ENCODE peak calls at places on chromosomes 12 and 14, in nine cellular contexts. B, M, S, G, P, I, L, H and T are unnamed samples. For H3K4me1, the result is how much of the 10 kb centered on the place peaks cover.

GRCh38 chr14:99971087-99971928 is 93.9 kb upstream of the EVL start:
- DNase-seq in G (peak), I (peak), M (peak), B (peak), L (peak), H (peak), P (peak), S (peak), T (peak)

GRCh38 chr12:42588308-42588836 is 1.2 kb downstream of the PRICKLE1 start:
- DNase-seq in L (no peak), M (no peak), G (no peak), H (no peak), I (no peak), P (no peak), B (peak), S (no peak), T (no peak)

GRCh38 chr12:6752181-6752930 is 585 bp downstream of the MLF2 start:
- DNase-seq in I (peak), G (peak), B (peak), L (peak), P (peak), S (no peak), H (no peak), M (no peak), T (peak)

GRCh38 chr12:103495783-103496456 is at the start of gene C12orf42:
- DNase-seq in S (no peak), M (peak), H (peak), P (no peak), B (no peak), I (no peak), G (peak), L (no peak), T (peak)

GRCh38 chr12:29317556-29318363 is 63.2 kb downstream of the ERGIC2 start:
- DNase-seq in I (peak), H (no peak), S (no peak), G (peak), M (no peak), L (no peak), B (peak), P (no peak), T (peak)

GRCh38 chr12:112182499-112182898 is 57.1 kb downstream of the TRAFD1 start:
- DNase-seq in G (no peak), H (no peak), P (no peak), S (no peak), I (no peak), B (peak), M (peak), L (no peak), T (no peak)

GRCh38 chr12:116524964-116525379 is 34.2 kb upstream of the MAP1LC3B2 start:
- DNase-seq in S (no peak), L (no peak), B (peak), G (no peak), P (no peak), M (peak), H (no peak), I (no peak), T (no peak)

GRCh38 chr14:33777651-33778050 is 173.2 kb downstream of the EGLN3 start:
- DNase-seq in S (no peak), B (no peak), L (no peak), H (no peak), M (no peak), I (no peak), P (no peak), G (no peak), T (no peak)

GRCh38 chr12:85182699-85183098 is 97.3 kb upstream of the ALX1 start:
- DNase-seq in L (no peak), S (no peak), H (no peak), P (no peak), M (peak), B (no peak), G (no peak), I (no peak), T (no peak)

GRCh38 chr12:124740691-124741137 is 123.0 kb downstream of the SCARB1 start:
- DNase-seq in B (peak), P (no peak), S (no peak), L (no peak), I (no peak), G (no peak), M (peak), H (no peak), T (no peak)

GRCh38 chr14:58107947-58108552 is 44.0 kb downstream of the ARMH4 start:
- DNase-seq in S (no peak), B (peak), P (no peak), G (peak), L (no peak), H (no peak), I (no peak), M (no peak), T (peak)

GRCh38 chr12:31000751-31001150 is 72.9 kb upstream of the DDX11 start:
- DNase-seq in B (peak), P (no peak), L (no peak), H (no peak), M (peak), G (no peak), I (no peak), S (peak), T (no peak)

GRCh38 chr12:32000373-32001005 is 41.3 kb downstream of the RESF1 start:
- DNase-seq in B (no peak), S (no peak), M (no peak), H (no peak), P (no peak), L (no peak), I (no peak), G (no peak), T (no peak)

GRCh38 chr12:65631621-65632111 is 192.6 kb upstream of the HMGA2 start:
- DNase-seq in I (peak), S (no peak), L (no peak), M (no peak), H (no peak), G (no peak), B (peak), P (no peak), T (no peak)

GRCh38 chr14:97873291-97873690 is 1076.1 kb downstream of the VRK1 start:
- DNase-seq in H (no peak), S (no peak), L (no peak), M (no peak), B (no peak), G (no peak), I (no peak), P (no peak), T (no peak)

GRCh38 chr12:105031061-105031807 is 45.1 kb downstream of the NOPCHAP1 start:
- DNase-seq in M (no peak), I (no peak), L (no peak), G (peak), S (no peak), H (no peak), P (no peak), B (no peak), T (no peak)

GRCh38 chr12:123058471-123058870 is 78.0 kb downstream of the ARL6IP4 start:
- DNase-seq in G (no peak), L (no peak), M (no peak), I (no peak), P (no peak), B (no peak), S (peak), H (no peak), T (no peak)

GRCh38 chr12:121096199-121096798 is 36.4 kb upstream of the P2RX7 start:
- DNase-seq in G (no peak), H (no peak), I (no peak), B (no peak), L (no peak), P (peak), M (no peak), S (no peak), T (no peak)

GRCh38 chr14:102020058-102020971 is 55.9 kb downstream of the DYNC1H1 start:
- DNase-seq in M (peak), S (no peak), B (peak), P (no peak), I (no peak), L (no peak), H (no peak), G (peak), T (peak)

GRCh38 chr14:102277874-102278630 is 26.9 kb downstream of the MOK start:
- DNase-seq in P (no peak), I (no peak), M (no peak), S (no peak), G (no peak), L (no peak), H (no peak), B (peak), T (no peak)

GRCh38 chr14:61184117-61184516 is 97.0 kb downstream of the TMEM30B start:
- DNase-seq in H (no peak), G (no peak), M (no peak), L (no peak), I (no peak), P (no peak), S (no peak), B (peak), T (no peak)

GRCh38 chr14:49487238-49487637 is 98.9 kb downstream of the RPS29 start:
- DNase-seq in G (no peak), H (no peak), M (no peak), L (no peak), I (no peak), S (no peak), B (no peak), P (no peak), T (no peak)

GRCh38 chr14:63840981-63841380 is 11.8 kb upstream of the SYNE2 start:
- DNase-seq in S (peak), G (peak), H (no peak), B (no peak), P (no peak), M (no peak), I (no peak), L (no peak), T (peak)

GRCh38 chr12:48977290-48978281 is 536 bp upstream of the WNT1 start:
- DNase-seq in L (no peak), M (peak), P (no peak), S (peak), B (peak), H (peak), I (no peak), G (peak), T (peak)
- H3K4me3 ChIP-seq in L (peak), M (no peak), P (peak), S (no peak), B (no peak), H (no peak), I (peak), G (peak), T (no peak)

GRCh38 chr14:74979029-74979428 is 23.6 kb upstream of the PGF start:
- DNase-seq in B (no peak), P (no peak), L (no peak), M (no peak), G (no peak), I (no peak), H (no peak), S (no peak), T (no peak)

GRCh38 chr14:74980746-74981661 is 21.7 kb upstream of the EIF2B2 start:
- DNase-seq in G (no peak), L (no peak), P (peak), B (peak), M (peak), S (no peak), I (peak), H (no peak), T (no peak)

GRCh38 chr14:74981833-74982232 is 20.9 kb upstream of the EIF2B2 start:
- DNase-seq in B (no peak), G (no peak), S (no peak), L (no peak), H (no peak), P (no peak), M (no peak), I (no peak), T (no peak)

GRCh38 chr14:74979442-74980397 is 23.0 kb upstream of the EIF2B2 start:
- DNase-seq in L (no peak), H (no peak), G (no peak), B (peak), S (no peak), M (peak), P (peak), I (peak), T (no peak)

DNA sequence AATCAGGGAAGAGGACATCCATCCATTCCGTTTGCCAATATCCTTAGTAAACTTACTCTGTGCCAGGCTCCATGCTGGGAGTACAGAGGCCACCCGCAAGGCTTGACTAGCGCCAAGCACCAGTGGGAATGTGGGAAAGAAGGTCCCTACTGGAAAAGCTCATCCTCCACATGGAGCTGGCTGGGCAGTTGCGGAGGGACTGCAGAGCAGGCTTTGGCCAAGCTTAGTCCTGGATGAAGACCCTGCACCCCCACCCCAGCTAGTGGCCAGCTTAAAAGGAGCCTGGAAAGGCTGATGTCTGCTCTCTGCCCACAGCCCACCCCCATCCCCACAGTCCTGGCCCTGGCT is 22.3 kb upstream of the EIF2B2 start:
- DNase-seq in I (no peak), P (peak), L (no peak), H (no peak), G (no peak), S (no peak), M (no peak), B (no peak), T (no peak)
- H3K4me1 ChIP-seq in I (under half), P (half or more), L (under half), H (under half), G (under half), S (under half), M (under half), B (under half), T (under half)

DNA sequence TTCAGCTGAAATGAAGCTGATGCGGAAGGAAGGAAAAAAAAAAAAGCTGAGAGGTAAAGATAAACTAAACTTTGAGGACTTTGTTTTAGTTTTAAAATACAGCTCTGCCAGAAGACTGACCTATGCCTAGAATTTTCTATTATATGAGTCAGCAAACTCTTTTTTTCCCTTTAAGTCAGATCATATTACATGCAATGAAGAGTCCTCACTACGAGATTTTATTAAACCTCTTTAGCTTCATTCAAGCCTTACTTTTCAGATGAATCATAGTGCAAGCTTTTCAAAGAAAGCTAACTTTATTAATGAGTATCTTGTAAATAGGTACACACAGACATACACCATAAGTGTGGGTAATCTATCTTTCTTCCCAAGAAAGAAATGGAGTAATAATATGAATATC is 57.8 kb upstream of the FSCB start:
- DNase-seq in B (peak), P (no peak), H (no peak), L (no peak), M (no peak), S (no peak), G (no peak), I (no peak), T (no peak)
- H3K27ac ChIP-seq in B (no peak), P (no peak), H (no peak), L (no peak), M (no peak), S (no peak), G (no peak), I (no peak), T (no peak)

GRCh38 chr12:62814243-62814642 is 120.7 kb downstream of the PPM1H start:
- DNase-seq in S (no peak), G (no peak), H (no peak), B (no peak), P (no peak), L (no peak), I (no peak), M (no peak), T (no peak)

GRCh38 chr12:62808166-62808879 is 126.6 kb downstream of the PPM1H start:
- DNase-seq in B (no peak), H (no peak), L (no peak), I (no peak), S (no peak), G (no peak), M (no peak), P (no peak), T (no peak)

GRCh38 chr12:62816624-62817023 is 118.3 kb downstream of the PPM1H start:
- DNase-seq in S (no peak), P (no peak), M (no peak), B (no peak), I (no peak), H (no peak), L (no peak), G (no peak), T (no peak)

GRCh38 chr12:62817556-62818271 is 117.2 kb downstream of the PPM1H start:
- DNase-seq in S (no peak), L (no peak), H (no peak), M (no peak), B (peak), P (no peak), I (no peak), G (no peak), T (no peak)

GRCh38 chr12:62813031-62813829 is 121.7 kb downstream of the PPM1H start:
- DNase-seq in P (peak), H (peak), L (peak), M (peak), I (peak), B (peak), S (peak), G (no peak), T (peak)
- H3K4me3 ChIP-seq in P (no peak), H (no peak), L (no peak), M (no peak), I (peak), B (no peak), S (peak), G (peak), T (peak)

GRCh38 chr12:69054343-69055056 is 121.5 kb upstream of the CPM start:
- DNase-seq in M (no peak), B (no peak), H (no peak), I (no peak), G (no peak), P (no peak), L (no peak), S (no peak), T (no peak)
- H3K4me1 ChIP-seq in M (under half), B (under half), H (under half), I (under half), G (under half), P (under half), L (under half), S (under half), T (under half)

DNA sequence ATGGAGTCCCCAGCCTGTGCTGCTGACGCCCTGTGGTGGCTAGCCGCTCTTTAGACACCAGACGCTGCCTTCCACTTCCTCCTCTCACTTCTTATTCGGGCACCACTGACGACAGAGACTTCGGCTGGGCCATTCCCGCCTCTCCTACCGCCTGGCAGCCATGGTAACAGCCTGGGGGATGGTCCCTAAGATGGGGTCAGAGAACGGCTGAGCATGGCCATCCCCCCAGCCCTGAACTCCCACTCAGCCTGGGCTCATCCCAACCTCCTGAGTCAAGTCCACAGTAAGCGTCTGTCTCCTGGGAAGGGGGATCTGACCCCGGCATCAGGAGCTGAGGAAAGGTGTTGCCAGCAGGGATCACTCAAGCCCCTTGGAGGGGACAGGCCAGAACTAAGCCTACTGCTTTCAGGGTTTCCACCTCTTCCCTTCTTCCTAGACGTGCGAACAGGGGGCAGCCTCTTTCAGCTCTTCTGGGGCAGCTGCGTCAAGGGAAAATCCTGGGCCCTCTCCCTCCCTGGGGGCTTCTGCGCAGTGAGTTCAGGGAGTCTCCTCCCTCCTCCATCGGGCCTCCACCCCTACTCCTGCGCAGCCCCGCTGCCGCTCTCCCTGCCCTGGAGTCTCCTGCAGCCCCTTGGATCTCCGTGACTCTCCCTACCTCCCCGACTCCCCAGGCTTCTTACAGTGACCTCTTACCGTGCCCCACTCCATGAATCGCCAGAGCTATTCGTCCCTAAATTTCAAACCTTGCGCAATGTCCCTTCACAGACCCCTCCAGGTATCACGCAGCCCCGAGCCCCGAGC is 643 bp upstream of the TAMALIN start:
- DNase-seq in B (no peak), M (peak), H (peak), G (no peak), L (peak), I (peak), P (no peak), S (peak), T (no peak)
- H3K27ac ChIP-seq in B (no peak), M (no peak), H (peak), G (no peak), L (peak), I (no peak), P (peak), S (peak), T (peak)

DNA sequence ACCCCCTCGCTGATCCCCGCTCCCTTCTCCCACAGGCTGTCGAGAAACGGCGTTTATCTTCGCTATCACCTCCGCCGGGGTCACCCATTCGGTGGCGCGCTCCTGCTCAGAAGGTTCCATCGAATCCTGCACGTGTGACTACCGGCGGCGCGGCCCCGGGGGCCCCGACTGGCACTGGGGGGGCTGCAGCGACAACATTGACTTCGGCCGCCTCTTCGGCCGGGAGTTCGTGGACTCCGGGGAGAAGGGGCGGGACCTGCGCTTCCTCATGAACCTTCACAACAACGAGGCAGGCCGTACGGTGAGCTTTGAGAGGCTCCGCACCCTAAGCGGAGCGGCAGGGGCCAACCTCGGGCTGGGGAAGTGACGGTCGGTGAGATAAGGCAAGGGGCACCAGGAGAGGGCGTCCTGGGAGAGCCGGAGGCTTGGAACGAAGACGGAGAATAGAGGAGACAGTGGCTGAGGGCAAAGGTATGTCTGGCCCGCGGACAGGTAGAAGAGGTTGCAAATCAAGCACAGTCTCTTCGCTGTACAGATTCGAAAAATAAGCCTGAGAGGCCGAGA is 2.3 kb downstream of the WNT1 start:
- DNase-seq in M (no peak), S (no peak), P (no peak), H (peak), L (no peak), G (no peak), B (no peak), I (no peak), T (no peak)
- H3K4me3 ChIP-seq in M (no peak), S (peak), P (peak), H (no peak), L (peak), G (peak), B (no peak), I (peak), T (peak)

DNA sequence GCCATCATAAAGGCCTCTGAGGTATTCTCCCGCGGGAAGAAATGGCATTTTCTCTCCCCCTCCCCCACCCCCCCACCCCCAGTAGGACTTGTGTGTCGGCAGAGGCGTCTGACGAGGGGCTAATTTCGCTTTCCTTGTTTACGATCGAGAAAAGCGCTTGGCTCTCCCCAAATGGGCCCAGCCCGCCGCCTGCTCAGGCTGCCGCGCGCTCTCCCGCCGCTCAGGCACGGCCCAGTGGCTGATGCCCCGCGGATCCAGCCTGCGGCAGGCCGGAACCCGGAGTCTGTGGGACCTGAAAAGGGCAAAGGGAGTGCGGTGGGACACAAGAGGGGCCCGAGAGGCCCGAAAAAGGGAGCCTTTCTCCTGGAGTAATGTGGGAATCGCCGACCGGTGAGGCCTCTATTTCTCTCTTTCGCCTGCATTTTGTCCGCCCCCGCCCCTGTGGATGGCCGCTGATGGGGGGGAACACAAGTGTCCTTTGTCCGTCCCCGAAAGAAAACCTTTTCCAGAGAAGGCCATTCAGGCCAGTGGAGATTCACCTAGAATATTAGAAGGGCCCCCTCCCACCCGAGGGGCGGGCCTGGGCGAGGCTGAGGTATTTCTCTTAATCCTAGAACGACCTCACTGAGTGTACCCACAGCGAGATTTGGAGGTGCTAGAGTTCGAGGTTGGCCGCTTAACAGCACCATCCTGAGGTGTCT is 9.0 kb upstream of the HOXC6 start:
- DNase-seq in S (no peak), M (peak), I (no peak), P (no peak), G (no peak), L (no peak), H (peak), B (no peak), T (no peak)
- H3K4me1 ChIP-seq in S (under half), M (under half), I (under half), P (half or more), G (under half), L (under half), H (under half), B (under half), T (under half)